ENCODE peak calls at places on chromosomes 1 and 21, in eight cellular contexts. One of them, this sample, is unnamed.

GRCh38 chr1:33818071-33818470 is 45.8 kb upstream of the HMGB4 start:
- DNase-seq in fibroblast of pulmonary artery: no peak
- DNase-seq in bronchial epithelial cell: peak
- DNase-seq in tibial nerve: no peak
- DNase-seq in prostate gland: no peak
- DNase-seq in WTC11: no peak
- DNase-seq in choroid plexus epithelial cell: no peak
- DNase-seq in A673: no peak
- DNase-seq in this sample: peak

GRCh38 chr21:44737706-44738354 is 26.5 kb upstream of the TSPEAR start:
- DNase-seq in prostate gland: no peak
- DNase-seq in tibial nerve: no peak
- DNase-seq in choroid plexus epithelial cell: peak
- DNase-seq in WTC11: no peak
- DNase-seq in bronchial epithelial cell: no peak
- DNase-seq in fibroblast of pulmonary artery: peak
- DNase-seq in A673: no peak
- DNase-seq in this sample: no peak

GRCh38 chr21:38716942-38717341 is 88.8 kb upstream of the ETS2 start:
- DNase-seq in prostate gland: no peak
- DNase-seq in tibial nerve: no peak
- DNase-seq in bronchial epithelial cell: peak
- DNase-seq in choroid plexus epithelial cell: peak
- DNase-seq in WTC11: no peak
- DNase-seq in A673: no peak
- DNase-seq in fibroblast of pulmonary artery: no peak
- DNase-seq in this sample: peak

GRCh38 chr1:158932171-158932570 is 819 bp downstream of the PYHIN1 start:
- DNase-seq in A673: no peak
- DNase-seq in tibial nerve: no peak
- DNase-seq in WTC11: no peak
- DNase-seq in bronchial epithelial cell: peak
- DNase-seq in prostate gland: no peak
- DNase-seq in choroid plexus epithelial cell: no peak
- DNase-seq in fibroblast of pulmonary artery: no peak
- DNase-seq in this sample: no peak

GRCh38 chr1:80375662-80376061 is 1369.1 kb upstream of the ADGRL4 start:
- DNase-seq in A673: no peak
- DNase-seq in choroid plexus epithelial cell: peak
- DNase-seq in tibial nerve: no peak
- DNase-seq in bronchial epithelial cell: peak
- DNase-seq in fibroblast of pulmonary artery: peak
- DNase-seq in prostate gland: no peak
- DNase-seq in WTC11: no peak
- DNase-seq in this sample: peak

GRCh38 chr1:12078938-12079861 is 16.1 kb downstream of the TNFRSF8 start:
- DNase-seq in prostate gland: no peak
- DNase-seq in WTC11: peak
- DNase-seq in tibial nerve: peak
- DNase-seq in bronchial epithelial cell: peak
- DNase-seq in choroid plexus epithelial cell: peak
- DNase-seq in A673: peak
- DNase-seq in fibroblast of pulmonary artery: peak
- DNase-seq in this sample: peak

GRCh38 chr1:27144920-27145661 is 9.8 kb downstream of the SLC9A1 start:
- DNase-seq in A673: no peak
- DNase-seq in tibial nerve: no peak
- DNase-seq in prostate gland: peak
- DNase-seq in bronchial epithelial cell: no peak
- DNase-seq in choroid plexus epithelial cell: peak
- DNase-seq in WTC11: no peak
- DNase-seq in fibroblast of pulmonary artery: peak
- DNase-seq in this sample: no peak

GRCh38 chr21:36245649-36246048 is 74.3 kb upstream of the MORC3 start:
- DNase-seq in A673: no peak
- DNase-seq in WTC11: peak
- DNase-seq in choroid plexus epithelial cell: no peak
- DNase-seq in bronchial epithelial cell: no peak
- DNase-seq in tibial nerve: no peak
- DNase-seq in prostate gland: no peak
- DNase-seq in fibroblast of pulmonary artery: no peak
- DNase-seq in this sample: no peak

GRCh38 chr1:41598325-41598724 is 113.8 kb upstream of the EDN2 start:
- DNase-seq in bronchial epithelial cell: no peak
- DNase-seq in WTC11: no peak
- DNase-seq in prostate gland: no peak
- DNase-seq in choroid plexus epithelial cell: no peak
- DNase-seq in fibroblast of pulmonary artery: no peak
- DNase-seq in A673: no peak
- DNase-seq in tibial nerve: no peak
- DNase-seq in this sample: no peak

GRCh38 chr1:41599912-41600311 is 115.4 kb upstream of the EDN2 start:
- DNase-seq in tibial nerve: no peak
- DNase-seq in fibroblast of pulmonary artery: peak
- DNase-seq in bronchial epithelial cell: no peak
- DNase-seq in A673: peak
- DNase-seq in choroid plexus epithelial cell: peak
- DNase-seq in prostate gland: no peak
- DNase-seq in WTC11: no peak
- DNase-seq in this sample: no peak
- TF ChIP-seq CTCF in tibial nerve: peak
- TF ChIP-seq CTCF in fibroblast of pulmonary artery: peak
- TF ChIP-seq CTCF in bronchial epithelial cell: peak
- TF ChIP-seq CTCF in A673: peak
- TF ChIP-seq CTCF in choroid plexus epithelial cell: peak
- TF ChIP-seq CTCF in prostate gland: peak
- TF ChIP-seq CTCF in WTC11: no peak
- TF ChIP-seq CTCF in this sample: peak

GRCh38 chr1:116288201-116288598 is 84.8 kb upstream of the ATP1A1 start:
- DNase-seq in bronchial epithelial cell: no peak
- DNase-seq in A673: no peak
- DNase-seq in WTC11: no peak
- DNase-seq in prostate gland: no peak
- DNase-seq in fibroblast of pulmonary artery: no peak
- DNase-seq in choroid plexus epithelial cell: no peak
- DNase-seq in tibial nerve: no peak
- DNase-seq in this sample: no peak

GRCh38 chr1:116287341-116288200 is 85.5 kb upstream of the ATP1A1 start:
- DNase-seq in WTC11: no peak
- DNase-seq in tibial nerve: no peak
- DNase-seq in choroid plexus epithelial cell: no peak
- DNase-seq in prostate gland: no peak
- DNase-seq in fibroblast of pulmonary artery: no peak
- DNase-seq in A673: no peak
- DNase-seq in bronchial epithelial cell: no peak
- DNase-seq in this sample: no peak

GRCh38 chr1:116290085-116290670 is 82.9 kb upstream of the ATP1A1 start:
- DNase-seq in choroid plexus epithelial cell: no peak
- DNase-seq in bronchial epithelial cell: peak
- DNase-seq in WTC11: no peak
- DNase-seq in A673: no peak
- DNase-seq in tibial nerve: no peak
- DNase-seq in prostate gland: peak
- DNase-seq in fibroblast of pulmonary artery: no peak
- DNase-seq in this sample: peak

GRCh38 chr1:116290920-116291465 is 82.1 kb upstream of the ATP1A1 start:
- DNase-seq in A673: no peak
- DNase-seq in WTC11: no peak
- DNase-seq in fibroblast of pulmonary artery: no peak
- DNase-seq in tibial nerve: no peak
- DNase-seq in choroid plexus epithelial cell: no peak
- DNase-seq in prostate gland: no peak
- DNase-seq in bronchial epithelial cell: peak
- DNase-seq in this sample: peak

DNA sequence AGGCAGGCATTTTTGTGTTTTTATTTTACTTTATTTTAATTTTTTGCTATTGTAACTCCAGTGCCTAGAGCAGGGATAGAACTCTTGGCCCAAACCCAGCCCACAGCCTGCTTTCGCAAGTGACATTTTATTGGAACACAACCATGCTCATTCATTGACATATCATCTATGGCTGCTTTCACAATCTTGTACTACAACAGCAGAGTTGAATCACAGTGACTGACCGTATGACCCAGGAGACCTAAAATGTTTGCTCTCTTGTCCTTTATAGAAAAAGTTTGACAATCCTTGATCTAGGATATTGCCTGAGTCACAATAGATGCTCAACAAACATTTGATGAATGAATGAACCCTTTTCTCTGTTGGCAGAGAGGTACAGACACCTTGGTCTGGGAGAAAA is 83.8 kb upstream of the ATP1A1 start:
- DNase-seq in tibial nerve: no peak
- DNase-seq in WTC11: no peak
- DNase-seq in prostate gland: peak
- DNase-seq in fibroblast of pulmonary artery: no peak
- DNase-seq in A673: no peak
- DNase-seq in choroid plexus epithelial cell: no peak
- DNase-seq in bronchial epithelial cell: peak
- DNase-seq in this sample: peak
- TF ChIP-seq CTCF in tibial nerve: no peak
- TF ChIP-seq CTCF in WTC11: no peak
- TF ChIP-seq CTCF in prostate gland: no peak
- TF ChIP-seq CTCF in fibroblast of pulmonary artery: no peak
- TF ChIP-seq CTCF in A673: no peak
- TF ChIP-seq CTCF in choroid plexus epithelial cell: no peak
- TF ChIP-seq CTCF in bronchial epithelial cell: no peak
- TF ChIP-seq CTCF in this sample: no peak

GRCh38 chr21:25273945-25274344 is 333.3 kb downstream of the MRPL39 start:
- DNase-seq in bronchial epithelial cell: no peak
- DNase-seq in choroid plexus epithelial cell: peak
- DNase-seq in prostate gland: no peak
- DNase-seq in fibroblast of pulmonary artery: no peak
- DNase-seq in tibial nerve: no peak
- DNase-seq in WTC11: no peak
- DNase-seq in A673: peak
- DNase-seq in this sample: no peak
- TF ChIP-seq CTCF in bronchial epithelial cell: no peak
- TF ChIP-seq CTCF in choroid plexus epithelial cell: no peak
- TF ChIP-seq CTCF in prostate gland: no peak
- TF ChIP-seq CTCF in fibroblast of pulmonary artery: no peak
- TF ChIP-seq CTCF in tibial nerve: no peak
- TF ChIP-seq CTCF in WTC11: no peak
- TF ChIP-seq CTCF in A673: no peak
- TF ChIP-seq CTCF in this sample: no peak

GRCh38 chr1:233639611-233640010 is 25.7 kb downstream of the KCNK1 start:
- DNase-seq in A673: no peak
- DNase-seq in choroid plexus epithelial cell: peak
- DNase-seq in tibial nerve: no peak
- DNase-seq in WTC11: no peak
- DNase-seq in bronchial epithelial cell: peak
- DNase-seq in fibroblast of pulmonary artery: no peak
- DNase-seq in prostate gland: no peak
- DNase-seq in this sample: peak

GRCh38 chr1:233638513-233638912 is 24.6 kb downstream of the KCNK1 start:
- DNase-seq in A673: no peak
- DNase-seq in tibial nerve: no peak
- DNase-seq in bronchial epithelial cell: no peak
- DNase-seq in prostate gland: no peak
- DNase-seq in fibroblast of pulmonary artery: no peak
- DNase-seq in choroid plexus epithelial cell: no peak
- DNase-seq in WTC11: no peak
- DNase-seq in this sample: no peak

GRCh38 chr1:233635765-233636502 is 22.0 kb downstream of the KCNK1 start:
- DNase-seq in tibial nerve: no peak
- DNase-seq in choroid plexus epithelial cell: peak
- DNase-seq in fibroblast of pulmonary artery: peak
- DNase-seq in prostate gland: no peak
- DNase-seq in A673: peak
- DNase-seq in WTC11: peak
- DNase-seq in bronchial epithelial cell: peak
- DNase-seq in this sample: peak

GRCh38 chr1:233636503-233636877 is 22.6 kb downstream of the KCNK1 start:
- DNase-seq in A673: no peak
- DNase-seq in choroid plexus epithelial cell: no peak
- DNase-seq in fibroblast of pulmonary artery: no peak
- DNase-seq in WTC11: no peak
- DNase-seq in bronchial epithelial cell: no peak
- DNase-seq in tibial nerve: no peak
- DNase-seq in prostate gland: no peak
- DNase-seq in this sample: no peak

GRCh38 chr1:233641029-233641428 is 27.1 kb downstream of the KCNK1 start:
- DNase-seq in choroid plexus epithelial cell: no peak
- DNase-seq in prostate gland: no peak
- DNase-seq in bronchial epithelial cell: no peak
- DNase-seq in tibial nerve: no peak
- DNase-seq in fibroblast of pulmonary artery: no peak
- DNase-seq in A673: no peak
- DNase-seq in WTC11: no peak
- DNase-seq in this sample: no peak
- TF ChIP-seq CTCF in choroid plexus epithelial cell: no peak
- TF ChIP-seq CTCF in prostate gland: no peak
- TF ChIP-seq CTCF in bronchial epithelial cell: no peak
- TF ChIP-seq CTCF in tibial nerve: no peak
- TF ChIP-seq CTCF in fibroblast of pulmonary artery: no peak
- TF ChIP-seq CTCF in A673: no peak
- TF ChIP-seq CTCF in WTC11: no peak
- TF ChIP-seq CTCF in this sample: no peak